ENCODE peak calls at places on chromosome 2, in six cellular contexts. One of them, this sample, is unnamed.

GRCh38 chr2:190838492-190838910 is 42.1 kb upstream of the GLS start:
- DNase-seq in frontal cortex: no peak
- DNase-seq in upper lobe of right lung: no peak
- DNase-seq in myocyte: peak
- DNase-seq in RPMI7951: peak
- DNase-seq in EL: peak
- DNase-seq in this sample: no peak

GRCh38 chr2:207265849-207266248 is 100.1 kb upstream of the KLF7 start:
- DNase-seq in EL: peak
- DNase-seq in myocyte: no peak
- DNase-seq in RPMI7951: peak
- DNase-seq in upper lobe of right lung: no peak
- DNase-seq in frontal cortex: no peak
- DNase-seq in this sample: no peak

GRCh38 chr2:191352536-191352935 is 107.3 kb downstream of the MYO1B start:
- DNase-seq in upper lobe of right lung: no peak
- DNase-seq in EL: peak
- DNase-seq in RPMI7951: peak
- DNase-seq in myocyte: peak
- DNase-seq in frontal cortex: no peak
- DNase-seq in this sample: no peak

GRCh38 chr2:86249843-86250402 is 50.7 kb downstream of the MRPL35 start:
- DNase-seq in frontal cortex: no peak
- DNase-seq in RPMI7951: peak
- DNase-seq in EL: peak
- DNase-seq in upper lobe of right lung: no peak
- DNase-seq in myocyte: peak
- DNase-seq in this sample: no peak

GRCh38 chr2:163734911-163735691 is 707 bp downstream of the FIGN start:
- DNase-seq in upper lobe of right lung: no peak
- DNase-seq in EL: peak
- DNase-seq in myocyte: peak
- DNase-seq in RPMI7951: peak
- DNase-seq in frontal cortex: no peak
- DNase-seq in this sample: no peak

GRCh38 chr2:73823916-73824523 is 4.7 kb upstream of the STAMBP start:
- DNase-seq in RPMI7951: peak
- DNase-seq in upper lobe of right lung: no peak
- DNase-seq in myocyte: peak
- DNase-seq in frontal cortex: peak
- DNase-seq in EL: peak
- DNase-seq in this sample: no peak

GRCh38 chr2:230949966-230950832 is 25.2 kb upstream of the GPR55 start:
- DNase-seq in frontal cortex: no peak
- DNase-seq in myocyte: no peak
- DNase-seq in RPMI7951: no peak
- DNase-seq in upper lobe of right lung: no peak
- DNase-seq in EL: no peak
- DNase-seq in this sample: no peak

GRCh38 chr2:48474599-48475298 is 55.2 kb upstream of the STON1 start:
- DNase-seq in RPMI7951: no peak
- DNase-seq in upper lobe of right lung: no peak
- DNase-seq in EL: no peak
- DNase-seq in frontal cortex: no peak
- DNase-seq in myocyte: peak
- DNase-seq in this sample: no peak

GRCh38 chr2:232876071-232876977 is 6.3 kb downstream of the SNORC start:
- DNase-seq in EL: no peak
- DNase-seq in frontal cortex: peak
- DNase-seq in upper lobe of right lung: peak
- DNase-seq in myocyte: no peak
- DNase-seq in RPMI7951: no peak
- DNase-seq in this sample: no peak

GRCh38 chr2:98385050-98385699 is 38.9 kb downstream of the CNGA3 start:
- DNase-seq in frontal cortex: peak
- DNase-seq in myocyte: peak
- DNase-seq in RPMI7951: peak
- DNase-seq in EL: peak
- DNase-seq in upper lobe of right lung: peak
- DNase-seq in this sample: peak

GRCh38 chr2:28155627-28156026 is 237.0 kb upstream of the FOSL2 start:
- DNase-seq in upper lobe of right lung: no peak
- DNase-seq in RPMI7951: peak
- DNase-seq in EL: no peak
- DNase-seq in myocyte: no peak
- DNase-seq in frontal cortex: no peak
- DNase-seq in this sample: no peak

GRCh38 chr2:134776836-134777235 is 58.0 kb upstream of the TMEM163 start:
- DNase-seq in myocyte: no peak
- DNase-seq in RPMI7951: no peak
- DNase-seq in EL: no peak
- DNase-seq in frontal cortex: no peak
- DNase-seq in upper lobe of right lung: no peak
- DNase-seq in this sample: no peak

GRCh38 chr2:96940991-96941775 is 45.2 kb downstream of the FAM178B start:
- DNase-seq in myocyte: no peak
- DNase-seq in RPMI7951: no peak
- DNase-seq in frontal cortex: no peak
- DNase-seq in EL: no peak
- DNase-seq in upper lobe of right lung: no peak
- DNase-seq in this sample: no peak

GRCh38 chr2:144999040-144999875 is 479.3 kb upstream of the ZEB2 start:
- DNase-seq in frontal cortex: no peak
- DNase-seq in RPMI7951: peak
- DNase-seq in myocyte: no peak
- DNase-seq in upper lobe of right lung: no peak
- DNase-seq in EL: no peak
- DNase-seq in this sample: no peak

GRCh38 chr2:46814160-46814559 is 101.4 kb downstream of the MCFD2 start:
- DNase-seq in frontal cortex: no peak
- DNase-seq in RPMI7951: no peak
- DNase-seq in EL: no peak
- DNase-seq in myocyte: no peak
- DNase-seq in upper lobe of right lung: no peak
- DNase-seq in this sample: no peak

GRCh38 chr2:39107724-39108273 is 13.1 kb downstream of the SOS1 start:
- DNase-seq in frontal cortex: no peak
- DNase-seq in EL: no peak
- DNase-seq in myocyte: no peak
- DNase-seq in RPMI7951: no peak
- DNase-seq in upper lobe of right lung: no peak
- DNase-seq in this sample: no peak

GRCh38 chr2:228615501-228615900 is 434.0 kb upstream of the SPHKAP start:
- DNase-seq in frontal cortex: no peak
- DNase-seq in RPMI7951: no peak
- DNase-seq in upper lobe of right lung: no peak
- DNase-seq in EL: no peak
- DNase-seq in myocyte: no peak
- DNase-seq in this sample: no peak

GRCh38 chr2:64975232-64975791 is 13.9 kb upstream of the SLC1A4 start:
- DNase-seq in EL: peak
- DNase-seq in frontal cortex: no peak
- DNase-seq in upper lobe of right lung: no peak
- DNase-seq in myocyte: peak
- DNase-seq in RPMI7951: peak
- DNase-seq in this sample: no peak

GRCh38 chr2:150125708-150126107 is 361.8 kb downstream of the RND3 start:
- DNase-seq in myocyte: peak
- DNase-seq in upper lobe of right lung: no peak
- DNase-seq in frontal cortex: no peak
- DNase-seq in EL: peak
- DNase-seq in RPMI7951: no peak
- DNase-seq in this sample: no peak

GRCh38 chr2:54691439-54692135 is 31.9 kb upstream of the EML6 start:
- DNase-seq in upper lobe of right lung: no peak
- DNase-seq in myocyte: no peak
- DNase-seq in frontal cortex: no peak
- DNase-seq in EL: no peak
- DNase-seq in RPMI7951: no peak
- DNase-seq in this sample: no peak

GRCh38 chr2:165927353-165927752 is 26.2 kb downstream of the TTC21B start:
- DNase-seq in upper lobe of right lung: no peak
- DNase-seq in RPMI7951: no peak
- DNase-seq in myocyte: no peak
- DNase-seq in EL: peak
- DNase-seq in frontal cortex: no peak
- DNase-seq in this sample: no peak

GRCh38 chr2:133887676-133888040 is 319.4 kb upstream of the NCKAP5 start:
- DNase-seq in myocyte: no peak
- DNase-seq in RPMI7951: no peak
- DNase-seq in EL: no peak
- DNase-seq in upper lobe of right lung: no peak
- DNase-seq in frontal cortex: no peak
- DNase-seq in this sample: no peak

GRCh38 chr2:85887566-85888019 is 1.2 kb downstream of the ST3GAL5 start:
- DNase-seq in RPMI7951: peak
- DNase-seq in myocyte: peak
- DNase-seq in upper lobe of right lung: peak
- DNase-seq in EL: peak
- DNase-seq in frontal cortex: peak
- DNase-seq in this sample: peak

GRCh38 chr2:39008663-39009062 is 112.2 kb downstream of the SOS1 start:
- DNase-seq in EL: no peak
- DNase-seq in RPMI7951: no peak
- DNase-seq in myocyte: no peak
- DNase-seq in upper lobe of right lung: no peak
- DNase-seq in frontal cortex: no peak
- DNase-seq in this sample: no peak

GRCh38 chr2:149562304-149562703 is 25.3 kb downstream of the MMADHC start:
- DNase-seq in EL: peak
- DNase-seq in frontal cortex: no peak
- DNase-seq in upper lobe of right lung: no peak
- DNase-seq in RPMI7951: peak
- DNase-seq in myocyte: peak
- DNase-seq in this sample: no peak

GRCh38 chr2:195658541-195658890 is 1.5 kb downstream of the SLC39A10 start:
- DNase-seq in myocyte: peak
- DNase-seq in frontal cortex: no peak
- DNase-seq in RPMI7951: peak
- DNase-seq in EL: peak
- DNase-seq in upper lobe of right lung: no peak
- DNase-seq in this sample: no peak

GRCh38 chr2:122749347-122749850 is 993.9 kb downstream of the TSN start:
- DNase-seq in EL: no peak
- DNase-seq in upper lobe of right lung: no peak
- DNase-seq in RPMI7951: no peak
- DNase-seq in frontal cortex: no peak
- DNase-seq in myocyte: no peak
- DNase-seq in this sample: no peak

GRCh38 chr2:54574107-54574859 is 118.2 kb downstream of the SPTBN1 start:
- DNase-seq in RPMI7951: peak
- DNase-seq in myocyte: peak
- DNase-seq in EL: no peak
- DNase-seq in frontal cortex: no peak
- DNase-seq in upper lobe of right lung: no peak
- DNase-seq in this sample: peak

GRCh38 chr2:70477473-70477872 is 76.2 kb downstream of the TGFA start:
- DNase-seq in RPMI7951: no peak
- DNase-seq in EL: no peak
- DNase-seq in frontal cortex: no peak
- DNase-seq in myocyte: no peak
- DNase-seq in upper lobe of right lung: no peak
- DNase-seq in this sample: no peak

GRCh38 chr2:221822416-221822815 is 250.3 kb upstream of the EPHA4 start:
- DNase-seq in upper lobe of right lung: no peak
- DNase-seq in EL: peak
- DNase-seq in RPMI7951: no peak
- DNase-seq in myocyte: no peak
- DNase-seq in frontal cortex: no peak
- DNase-seq in this sample: no peak

GRCh38 chr2:28390857-28391563 is 1.6 kb upstream of the FOSL2 start:
- DNase-seq in upper lobe of right lung: peak
- DNase-seq in RPMI7951: no peak
- DNase-seq in EL: peak
- DNase-seq in myocyte: peak
- DNase-seq in frontal cortex: peak
- DNase-seq in this sample: no peak

GRCh38 chr2:129755786-129756185 is 223.7 kb upstream of the RAB6C start:
- DNase-seq in upper lobe of right lung: no peak
- DNase-seq in myocyte: no peak
- DNase-seq in EL: no peak
- DNase-seq in frontal cortex: no peak
- DNase-seq in RPMI7951: no peak
- DNase-seq in this sample: no peak

This sample was measured in CD8-positive, alpha-beta T cell.